ENCODE peak calls at places on chromosomes 2 and 18, in ten cellular contexts. M is hypothalamus; J is NCI-H1436 treated with DMSO at 0.1 percent for 48 hours; Q is erythroblast; S is ELF-1; Z is stomach; G is activated T-helper 1 cell treated with anti-CD3 and anti-CD28 coated beads, Interleukin-12 subunit alpha, Interleukin-12 subunit beta, Interleukin-2, Interleukin-4 antibody, amounts not matched to agents 30 ng/mL and 10 ng/mL and 1 ng/mL, durations not matched to agents 14 hours and 24 hours and 36 hours; F is effector memory CD8-positive, alpha-beta T cell; A is astrocyte of the spinal cord; D is lung microvascular endothelial cell. X is an unnamed sample.

GRCh38 chr2:167544602-167545001 is 656.3 kb downstream of the XIRP2 start:
- DNase-seq in J (no peak), S (no peak), F (no peak), Q (no peak), M (no peak), G (no peak), A (no peak), Z (no peak), D (no peak), X (no peak)

GRCh38 chr2:32375228-32375892 is 18.5 kb downstream of the BIRC6 start:
- DNase-seq in Q (no peak), G (no peak), A (no peak), Z (no peak), F (no peak), J (no peak), D (no peak), M (no peak), S (peak), X (no peak)

GRCh38 chr2:201820385-201821007 is 14.2 kb downstream of the CDK15 start:
- DNase-seq in S (no peak), Z (no peak), G (no peak), J (no peak), A (no peak), F (no peak), M (no peak), Q (no peak), D (no peak), X (no peak)

GRCh38 chr18:8426401-8426800 is 182.8 kb upstream of the RAB12 start:
- DNase-seq in J (no peak), A (no peak), Z (no peak), G (no peak), D (no peak), Q (peak), M (no peak), S (peak), F (no peak), X (no peak)

GRCh38 chr18:34222025-34222395 is 2.7 kb downstream of the NOL4 start:
- DNase-seq in G (no peak), S (no peak), D (no peak), J (no peak), M (no peak), Z (no peak), A (peak), Q (no peak), F (no peak), X (no peak)

GRCh38 chr18:75211002-75211621 is 515 bp downstream of the TSHZ1 start:
- DNase-seq in S (peak), M (no peak), D (no peak), G (peak), J (no peak), Q (peak), Z (no peak), A (peak), F (peak), X (peak)

GRCh38 chr2:74554821-74555531 is 456 bp downstream of the DOK1 start:
- DNase-seq in A (no peak), Q (peak), G (peak), Z (peak), F (peak), S (peak), M (no peak), J (no peak), D (peak), X (no peak)

GRCh38 chr2:11995381-11995947 is 249.0 kb downstream of the LPIN1 start:
- DNase-seq in A (peak), G (no peak), Z (no peak), D (no peak), J (no peak), Q (no peak), F (no peak), S (no peak), M (no peak), X (no peak)

GRCh38 chr2:238139141-238139840 is 823 bp downstream of the KLHL30 start:
- DNase-seq in G (no peak), J (no peak), Q (peak), A (no peak), M (no peak), Z (no peak), F (no peak), D (no peak), S (peak), X (peak)

GRCh38 chr2:172931923-172932520 is 143.6 kb upstream of the MAP3K20 start:
- DNase-seq in J (no peak), D (peak), S (peak), F (peak), Z (peak), M (peak), Q (peak), A (peak), G (peak), X (peak)

GRCh38 chr18:46946656-46947282 is 29.4 kb downstream of the KATNAL2 start:
- DNase-seq in Q (peak), Z (peak), J (no peak), S (peak), F (peak), G (peak), M (peak), A (peak), D (peak), X (peak)

GRCh38 chr2:173048901-173049661 is 26.6 kb upstream of the MAP3K20 start:
- DNase-seq in Z (peak), A (peak), S (no peak), G (no peak), D (peak), M (no peak), J (no peak), Q (peak), F (no peak), X (no peak)

GRCh38 chr2:241008711-241009121 is 10.3 kb downstream of the SNED1 start:
- DNase-seq in D (no peak), A (no peak), G (no peak), M (no peak), S (peak), J (no peak), Z (peak), F (no peak), Q (no peak), X (no peak)

GRCh38 chr2:121832372-121832771 is 76.9 kb downstream of the TSN start:
- DNase-seq in M (no peak), S (no peak), G (no peak), D (no peak), F (no peak), A (no peak), J (no peak), Q (no peak), Z (no peak), X (no peak)

GRCh38 chr2:194166818-194167217 is 1490.2 kb upstream of the SLC39A10 start:
- DNase-seq in D (peak), Z (no peak), Q (peak), F (no peak), J (no peak), S (no peak), M (no peak), A (peak), G (no peak), X (no peak)

GRCh38 chr2:188524519-188525113 is 232.9 kb downstream of the GULP1 start:
- DNase-seq in D (peak), Q (peak), Z (peak), M (no peak), F (no peak), G (no peak), J (no peak), A (peak), S (peak), X (no peak)

GRCh38 chr2:194346189-194346588 is 1310.8 kb upstream of the SLC39A10 start:
- DNase-seq in A (no peak), S (no peak), M (no peak), F (no peak), G (no peak), Q (no peak), J (peak), D (no peak), Z (no peak), X (no peak)

GRCh38 chr2:143513081-143513480 is 383.9 kb downstream of the ARHGAP15 start:
- DNase-seq in F (no peak), A (peak), S (peak), J (no peak), M (no peak), D (peak), Z (no peak), G (no peak), Q (peak), X (no peak)

GRCh38 chr18:62717850-62718229 is 2.5 kb downstream of the PHLPP1 start:
- DNase-seq in A (peak), J (no peak), G (no peak), Q (peak), F (no peak), S (no peak), M (no peak), D (no peak), Z (no peak), X (no peak)